ENCODE peak calls at places on chromosomes 11 and 22, in four cellular contexts. B is NT2/D1, A is heart right ventricle, L is IMR-90. K is an unnamed sample.

GRCh38 chr11:9090488-9091043 is 833 bp downstream of the SCUBE2 start:
- DNase-seq in A (no peak), L (no peak), B (no peak), K (peak; percentile 18)

GRCh38 chr11:63985812-63986155 is 454 bp upstream of the OTUB1 start:
- DNase-seq in B (no peak), A (peak; percentile 47), L (no peak), K (no peak)

GRCh38 chr22:49507607-49508292 is 319.9 kb downstream of the BRD1 start:
- DNase-seq in B (no peak), A (no peak), L (no peak), K (no peak)

GRCh38 chr11:25734592-25735211 is 597.2 kb upstream of the ANO3 start:
- DNase-seq in A (no peak), L (peak; percentile 19), B (peak; percentile 5), K (peak; percentile 42)

GRCh38 chr11:67301951-67302516 is 1.3 kb upstream of the SSH3 start:
- DNase-seq in B (peak; percentile 61), L (peak; percentile 68), A (peak; percentile 62), K (peak; percentile 57)

GRCh38 chr22:23722724-23723123 is 28.2 kb downstream of the ZNF70 start:
- DNase-seq in A (no peak), L (no peak), B (no peak), K (no peak)

GRCh38 chr11:34395916-34396555 is 38.2 kb upstream of the ABTB2 start:
- DNase-seq in L (peak; percentile 74), B (no peak), A (no peak), K (no peak)

GRCh38 chr11:15967166-15967565 is 389.2 kb downstream of the SOX6 start:
- DNase-seq in A (no peak), L (no peak), B (no peak), K (peak; percentile 52)

GRCh38 chr11:32101791-32102190 is 10.9 kb downstream of the RCN1 start:
- DNase-seq in L (no peak), A (no peak), B (no peak), K (no peak)

GRCh38 chr11:64629796-64630562 is 39.0 kb downstream of the SLC22A12 start:
- DNase-seq in A (peak; percentile 34), B (peak; percentile 52), L (no peak), K (peak; percentile 55)

GRCh38 chr22:35638408-35638807 is 9.8 kb upstream of the APOL6 start:
- DNase-seq in B (no peak), L (peak; percentile 90), A (peak; percentile 93), K (peak; percentile 24)

GRCh38 chr11:64353101-64353738 is 5.7 kb upstream of the RPS6KA4 start:
- DNase-seq in L (no peak), A (no peak), B (no peak), K (no peak)

GRCh38 chr11:32081129-32081641 is 9.7 kb upstream of the RCN1 start:
- DNase-seq in A (no peak), L (peak; percentile 64), B (no peak), K (no peak)

GRCh38 chr22:45302047-45302446 is 7.7 kb upstream of the FAM118A start:
- DNase-seq in B (no peak), A (no peak), L (peak; percentile 88), K (no peak)

GRCh38 chr11:62789576-62789975 is 2.2 kb downstream of the TMEM223 start:
- DNase-seq in B (no peak), A (no peak), L (no peak), K (no peak)

GRCh38 chr22:31627223-31627731 is 34.7 kb downstream of the PISD start:
- DNase-seq in A (no peak), L (no peak), B (no peak), K (no peak)

GRCh38 chr11:3837793-3838192 is 3.0 kb downstream of the RHOG start:
- DNase-seq in L (no peak), B (no peak), A (no peak), K (no peak)

GRCh38 chr11:123409886-123410549 is 20.1 kb upstream of the GRAMD1B start:
- DNase-seq in L (no peak), A (no peak), B (no peak), K (no peak)

GRCh38 chr22:44525872-44526271 is 27.8 kb upstream of the RTL6 start:
- DNase-seq in A (no peak), L (peak; percentile 6), B (no peak), K (no peak)

GRCh38 chr11:62546937-62547625 is 475 bp upstream of the AHNAK start:
- DNase-seq in A (peak; percentile 39), L (peak; percentile 49), B (no peak), K (no peak)

GRCh38 chr11:75867778-75868374 is 52.9 kb downstream of the UVRAG start:
- DNase-seq in B (peak; percentile 9), A (no peak), L (peak; percentile 62), K (peak; percentile 80)

GRCh38 chr11:72700026-72700610 is 25.9 kb upstream of the PDE2A start:
- DNase-seq in L (peak; percentile 52), B (no peak), A (no peak), K (peak; percentile 40)

GRCh38 chr11:86803641-86804040 is 3.3 kb downstream of the PRSS23 start:
- DNase-seq in L (no peak), A (no peak), B (no peak), K (no peak)

GRCh38 chr11:112797653-112798293 is 163.4 kb upstream of the NCAM1 start:
- DNase-seq in B (no peak), A (no peak), L (no peak), K (peak; percentile 69)

GRCh38 chr22:32904044-32904443 is 102.5 kb downstream of the TIMP3 start:
- DNase-seq in L (peak; percentile 35), A (no peak), B (peak; percentile 15), K (peak; percentile 75)

GRCh38 chr11:28105869-28106268 is 2.1 kb downstream of the KIF18A start:
- DNase-seq in B (no peak), L (no peak), A (no peak), K (no peak)

GRCh38 chr11:65417221-65417701 is 5.3 kb upstream of the NEAT1 start:
- DNase-seq in A (peak; percentile 45), B (no peak), L (no peak), K (peak; percentile 6)

GRCh38 chr11:15826826-15827225 is 529.5 kb downstream of the SOX6 start:
- DNase-seq in L (no peak), A (peak; percentile 70), B (peak; percentile 40), K (peak; percentile 80)

GRCh38 chr11:16217631-16218030 is 138.7 kb downstream of the SOX6 start:
- DNase-seq in A (no peak), B (no peak), L (peak; percentile 33), K (no peak)

DNA sequence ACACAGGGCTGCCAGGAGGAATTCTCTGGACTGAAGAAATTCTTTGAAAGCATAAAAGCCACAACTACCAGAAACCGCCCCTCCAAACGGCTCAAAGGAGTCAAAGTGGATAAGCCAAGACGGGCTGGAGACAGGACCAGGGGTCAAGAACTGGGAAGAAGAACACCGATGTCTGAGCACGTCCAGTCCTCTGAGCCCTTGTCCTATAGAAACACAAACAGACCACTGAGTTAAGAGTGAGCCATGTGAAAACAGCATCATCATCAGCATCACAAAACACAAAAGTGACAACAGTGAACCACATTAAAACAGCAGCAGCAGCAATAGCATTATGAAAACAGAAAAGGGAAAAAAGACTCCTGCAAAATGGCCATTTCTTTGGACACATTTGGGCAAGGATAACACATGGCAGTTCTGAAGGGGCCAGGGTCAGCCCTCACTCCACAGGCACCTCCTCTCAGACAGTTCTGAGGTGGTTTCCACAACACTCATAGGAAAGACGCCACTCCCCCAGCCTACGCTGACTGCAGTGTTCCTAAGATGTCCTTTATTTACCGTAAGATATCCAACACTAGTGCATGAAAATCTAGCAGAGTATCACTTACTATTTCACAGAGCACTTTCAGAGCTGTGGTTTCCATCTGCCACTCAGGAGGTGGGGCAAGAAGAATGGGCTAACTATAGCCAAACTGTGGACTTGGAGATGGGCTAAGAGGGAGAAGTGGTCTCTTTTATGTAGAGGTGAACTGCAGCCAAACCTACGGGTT is 28.6 kb upstream of the YPEL1 start:
- DNase-seq in A (no peak), B (no peak), L (no peak), K (no peak)
- H3K36me3 ChIP-seq in A (peaks cover 8% of the 10 kb centered on the region), B (peaks cover 72% of the 10 kb centered on the region), L (peaks cover 52% of the 10 kb centered on the region), K (peaks cover 59% of the 10 kb centered on the region)

GRCh38 chr11:61448552-61448927 is 18.6 kb downstream of the SDHAF2 start:
- DNase-seq in B (no peak), A (no peak), L (no peak), K (peak; percentile 62)
- H3K36me3 ChIP-seq in B (peaks cover 74% of the 10 kb centered on the region), A (no peaks in the 10 kb centered on the region), L (peaks cover 42% of the 10 kb centered on the region), K (peaks cover 6% of the 10 kb centered on the region)

GRCh38 chr11:130913268-130913667 is 3.0 kb downstream of the SNX19 start:
- DNase-seq in L (no peak), A (no peak), B (no peak), K (no peak)

GRCh38 chr11:130911306-130911705 is 5.0 kb downstream of the SNX19 start:
- DNase-seq in B (no peak), L (no peak), A (no peak), K (no peak)

GRCh38 chr11:130909650-130910049 is 6.6 kb downstream of the SNX19 start:
- DNase-seq in A (no peak), B (no peak), L (peak; percentile 91), K (peak; percentile 64)

GRCh38 chr11:130915556-130916237 is 582 bp downstream of the SNX19 start:
- DNase-seq in A (no peak), B (no peak), L (no peak), K (no peak)

DNA sequence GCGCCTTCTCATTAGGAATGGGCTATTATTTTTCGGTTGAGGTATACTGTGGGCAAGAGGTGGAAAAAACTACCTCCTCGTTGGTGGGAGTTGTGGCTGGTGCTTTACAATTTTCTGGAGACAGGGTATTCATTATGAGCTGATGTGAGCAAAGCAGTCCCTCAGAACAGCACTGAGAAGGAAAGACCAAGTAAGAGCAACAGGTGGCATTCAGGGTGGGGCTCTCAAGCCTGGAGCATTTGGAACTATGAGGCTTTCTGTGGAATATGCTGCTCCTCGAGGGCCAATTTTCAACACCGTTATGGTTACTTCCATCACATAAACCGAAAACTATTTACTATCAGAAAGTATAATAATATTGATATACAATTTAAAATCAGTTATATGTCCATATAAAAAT is 3.7 kb downstream of the SNX19 start:
- DNase-seq in B (no peak), L (no peak), A (no peak), K (no peak)
- H3K36me3 ChIP-seq in B (peaks cover 55% of the 10 kb centered on the region), L (peaks cover 35% of the 10 kb centered on the region), A (peaks cover under 1% of the 10 kb centered on the region), K (peaks cover 47% of the 10 kb centered on the region)

GRCh38 chr22:38291201-38291777 is 18.5 kb upstream of the TMEM184B start:
- DNase-seq in B (no peak), A (no peak), L (no peak), K (no peak)

GRCh38 chr22:38289583-38290082 is 16.8 kb upstream of the TMEM184B start:
- DNase-seq in L (no peak), B (no peak), A (no peak), K (no peak)

GRCh38 chr22:38292694-38293093 is 19.9 kb upstream of the TMEM184B start:
- DNase-seq in L (no peak), B (no peak), A (no peak), K (peak; percentile 68)

GRCh38 chr22:38286915-38287669 is 14.3 kb upstream of the TMEM184B start:
- DNase-seq in B (no peak), A (no peak), L (no peak), K (no peak)

GRCh38 chr22:38290347-38290746 is 17.5 kb upstream of the TMEM184B start:
- DNase-seq in B (no peak), L (no peak), A (no peak), K (no peak)
- H3K36me3 ChIP-seq in B (peaks cover 59% of the 10 kb centered on the region), L (peaks cover 63% of the 10 kb centered on the region), A (peaks cover 7% of the 10 kb centered on the region), K (peaks cover 26% of the 10 kb centered on the region)

K was measured in cardiac muscle cell.